ENCODE peak calls at places on chromosomes 4 and X, in ten cellular contexts. I, G, W, M, R, L, D, V, Z and Y are unnamed samples.

GRCh38 chr4:84496356-84497219 is 2.5 kb downstream of the NKX6-1 start:
- DNase-seq in I (no peak), G (peak; percentile 79), W (no peak), M (no peak), R (peak; percentile 22), L (peak; percentile 84), D (no peak), V (no peak), Z (no peak), Y (peak; percentile 79)

GRCh38 chrX:67612231-67612630 is 68.4 kb downstream of the AR start:
- DNase-seq in I (no peak), G (no peak), W (no peak), M (no peak), R (no peak), L (no peak), D (no peak), V (no peak), Z (no peak), Y (no peak)

GRCh38 chr4:122921971-122922876 is at the start of gene NUDT6:
- DNase-seq in I (peak; percentile 78), G (peak; percentile 72), W (peak; percentile 78), M (peak; percentile 71), R (peak; percentile 87), L (peak; percentile 87), D (peak; percentile 28), V (peak; percentile 71), Z (peak; percentile 74), Y (peak; percentile 56)

GRCh38 chr4:48254381-48255072 is 15.1 kb downstream of the TEC start:
- DNase-seq in I (no peak), G (no peak), W (no peak), M (no peak), R (peak; percentile 67), L (no peak), D (no peak), V (no peak), Z (no peak), Y (peak; percentile 53)

GRCh38 chrX:68847172-68847571 is 18.4 kb downstream of the EFNB1 start:
- DNase-seq in I (no peak), G (no peak), W (no peak), M (no peak), R (no peak), L (no peak), D (no peak), V (no peak), Z (no peak), Y (no peak)

GRCh38 chr4:13944095-13944501 is 316.6 kb upstream of the BOD1L1 start:
- DNase-seq in I (no peak), G (no peak), W (peak; percentile 73), M (no peak), R (peak; percentile 72), L (no peak), D (no peak), V (no peak), Z (no peak), Y (no peak)

GRCh38 chr4:33073811-33074210 is 2353.6 kb downstream of the PCDH7 start:
- DNase-seq in I (no peak), G (peak; percentile 0), W (no peak), M (no peak), R (no peak), L (no peak), D (no peak), V (no peak), Z (no peak), Y (no peak)

GRCh38 chr4:69323284-69323683 is 43.0 kb downstream of the UGT2B28 start:
- DNase-seq in I (no peak), G (no peak), W (no peak), M (no peak), R (no peak), L (peak; percentile 61), D (no peak), V (no peak), Z (no peak), Y (no peak)

GRCh38 chrX:102746134-102746584 is 25.6 kb downstream of the GPRASP3 start:
- DNase-seq in I (peak; percentile 11), G (peak; percentile 52), W (peak; percentile 69), M (no peak), R (peak; percentile 79), L (peak; percentile 74), D (no peak), V (peak; percentile 54), Z (peak; percentile 59), Y (peak; percentile 35)

DNA sequence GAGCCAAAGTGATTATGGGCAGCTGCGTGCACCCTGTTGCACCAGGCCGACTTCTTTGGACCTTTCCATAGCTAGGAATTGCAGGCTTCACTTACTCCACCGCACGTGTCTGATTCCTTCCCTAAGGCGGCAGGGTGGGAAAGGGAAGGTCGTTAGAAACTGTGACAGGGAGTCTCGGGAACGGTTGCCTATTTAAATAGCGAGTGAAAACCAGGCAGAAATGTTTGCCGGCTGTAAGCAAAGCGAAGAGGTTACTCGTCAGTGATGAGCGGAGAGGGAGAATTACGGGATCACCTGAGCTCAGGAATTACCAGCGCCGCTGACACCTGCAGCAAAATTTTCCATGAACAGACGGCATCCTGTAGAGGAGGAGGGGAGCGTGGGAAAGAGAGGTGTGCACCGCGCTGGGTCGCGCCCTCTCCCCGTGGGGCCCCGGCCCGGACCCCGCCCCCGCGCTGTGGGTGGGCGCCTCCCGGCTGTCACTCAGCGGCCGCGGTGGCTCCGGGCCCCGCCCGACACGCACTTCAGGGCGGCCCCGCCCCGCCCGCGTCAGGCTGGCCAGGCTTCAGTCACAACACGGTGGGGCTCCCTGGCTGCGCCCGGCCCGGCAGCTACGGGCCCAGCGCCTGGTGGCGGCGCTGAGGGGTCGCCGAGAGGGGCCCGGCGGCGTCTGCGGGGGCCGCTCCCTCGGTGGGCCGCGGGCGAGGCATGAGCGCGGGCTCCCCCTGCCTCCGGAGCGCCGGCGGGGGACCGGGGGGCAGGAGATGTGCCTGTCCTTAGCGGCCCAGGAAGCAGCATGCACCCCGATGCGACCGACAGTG is at the start of gene SNX25:
- DNase-seq in I (peak; percentile 81), G (peak; percentile 96), W (peak; percentile 93), M (peak; percentile 82), R (peak; percentile 96), L (peak; percentile 95), D (peak; percentile 70), V (peak; percentile 95), Z (peak; percentile 91), Y (peak; percentile 99)
- H3K27me3 ChIP-seq in I (no peaks in the 10 kb centered on the region), G (peaks cover 7% of the 10 kb centered on the region), W (no peaks in the 10 kb centered on the region), M (no peaks in the 10 kb centered on the region), R (no peaks in the 10 kb centered on the region), L (no peaks in the 10 kb centered on the region), D (no peaks in the 10 kb centered on the region), V (no peaks in the 10 kb centered on the region), Z (no peaks in the 10 kb centered on the region), Y (no peaks in the 10 kb centered on the region)

DNA sequence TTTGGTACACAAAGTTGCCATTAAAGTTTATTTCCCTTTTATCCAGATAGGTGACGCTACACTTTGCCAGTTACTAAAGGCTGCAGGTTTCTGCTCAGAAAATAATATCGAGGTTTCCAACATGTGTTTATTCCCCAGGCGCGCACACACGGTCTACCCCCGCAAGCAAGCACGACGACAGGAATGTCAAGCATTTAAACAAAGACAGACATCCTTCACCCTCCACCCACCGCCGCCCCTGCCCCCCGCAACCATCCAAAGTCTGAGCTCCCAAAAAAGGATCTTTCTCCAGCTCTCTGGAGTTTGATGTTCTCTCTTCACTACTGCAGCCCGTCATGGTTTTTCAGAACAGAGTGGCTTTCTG is 1.3 kb upstream of the PCDH7 start:
- DNase-seq in I (no peak), G (peak; percentile 43), W (no peak), M (no peak), R (peak; percentile 30), L (no peak), D (no peak), V (no peak), Z (peak; percentile 53), Y (no peak)
- H3K27me3 ChIP-seq in I (peaks cover 3% of the 10 kb centered on the region), G (peaks cover 57% of the 10 kb centered on the region), W (peaks cover 14% of the 10 kb centered on the region), M (peaks cover 20% of the 10 kb centered on the region), R (no peaks in the 10 kb centered on the region), L (no peaks in the 10 kb centered on the region), D (no peaks in the 10 kb centered on the region), V (no peaks in the 10 kb centered on the region), Z (no peaks in the 10 kb centered on the region), Y (peaks cover 2% of the 10 kb centered on the region)

GRCh38 chrX:136712631-136713030 is 64.7 kb downstream of the CD40LG start:
- DNase-seq in I (no peak), G (no peak), W (no peak), M (no peak), R (no peak), L (no peak), D (no peak), V (no peak), Z (no peak), Y (no peak)

GRCh38 chrX:136714626-136715599 is 65.8 kb downstream of the ARHGEF6 start:
- DNase-seq in I (no peak), G (no peak), W (no peak), M (no peak), R (no peak), L (no peak), D (no peak), V (no peak), Z (no peak), Y (no peak)

GRCh38 chrX:136711147-136711546 is 63.2 kb downstream of the CD40LG start:
- DNase-seq in I (peak; percentile 35), G (peak; percentile 25), W (peak; percentile 57), M (no peak), R (peak; percentile 57), L (peak; percentile 67), D (peak; percentile 28), V (peak; percentile 63), Z (peak; percentile 64), Y (peak; percentile 31)

GRCh38 chrX:136708348-136708747 is 60.4 kb downstream of the CD40LG start:
- DNase-seq in I (no peak), G (no peak), W (no peak), M (no peak), R (no peak), L (no peak), D (no peak), V (no peak), Z (no peak), Y (no peak)

GRCh38 chrX:136710324-136710951 is 62.5 kb downstream of the CD40LG start:
- DNase-seq in I (no peak), G (no peak), W (no peak), M (no peak), R (no peak), L (no peak), D (no peak), V (no peak), Z (no peak), Y (no peak)
- H3K27me3 ChIP-seq in I (peaks cover 31% of the 10 kb centered on the region), G (no peaks in the 10 kb centered on the region), W (no peaks in the 10 kb centered on the region), M (no peaks in the 10 kb centered on the region), R (no peaks in the 10 kb centered on the region), L (no peaks in the 10 kb centered on the region), D (no peaks in the 10 kb centered on the region), V (no peaks in the 10 kb centered on the region), Z (no peaks in the 10 kb centered on the region), Y (no peaks in the 10 kb centered on the region)

DNA sequence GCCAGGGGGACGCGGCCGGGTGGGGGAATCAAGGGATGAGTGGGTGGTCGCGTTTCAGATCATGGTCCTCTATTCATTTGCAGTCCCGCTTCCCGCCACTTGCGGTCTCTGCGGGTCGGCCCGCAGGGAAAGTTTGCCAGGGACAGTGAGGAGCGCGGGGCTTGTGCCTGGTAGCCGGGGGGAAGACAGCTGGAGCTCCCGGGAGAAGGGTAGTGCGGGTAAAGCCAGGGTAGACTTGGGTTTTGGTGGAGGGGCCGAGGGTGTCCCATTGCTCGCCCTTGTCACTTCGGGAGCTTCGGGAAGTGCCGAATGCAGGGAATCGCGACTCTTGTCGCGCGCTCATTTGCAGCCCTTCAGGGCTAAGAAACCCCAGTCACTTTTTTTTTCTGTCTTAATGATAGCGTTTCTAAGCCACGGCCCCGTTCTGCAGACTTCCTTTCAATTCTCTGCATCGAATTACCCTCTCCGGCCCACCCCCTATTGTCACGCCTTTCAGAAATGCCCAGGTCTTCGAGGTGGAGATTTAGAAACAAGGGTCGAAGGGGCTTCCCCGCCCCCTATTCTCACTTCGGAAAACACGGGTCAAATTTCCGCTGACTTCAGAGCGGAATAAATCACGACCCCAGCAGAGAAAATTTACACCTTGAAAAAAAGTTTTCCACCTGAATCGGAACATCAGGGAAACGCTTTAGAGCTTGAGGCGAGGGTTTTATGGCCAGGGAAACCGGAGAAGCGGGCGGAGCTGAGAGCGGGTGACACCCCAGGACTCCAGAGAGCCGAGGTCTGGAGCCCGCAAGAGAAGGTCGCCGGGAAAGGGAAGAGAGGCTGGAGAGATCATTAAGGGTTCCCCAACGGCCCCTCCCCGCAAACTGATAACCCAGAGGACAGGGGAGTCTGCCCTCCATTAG is 1.4 kb downstream of the SHISA3 start:
- DNase-seq in I (no peak), G (peak; percentile 70), W (no peak), M (no peak), R (peak; percentile 53), L (peak; percentile 84), D (no peak), V (no peak), Z (peak; percentile 48), Y (no peak)
- H3K27me3 ChIP-seq in I (peaks cover 44% of the 10 kb centered on the region), G (peaks cover 68% of the 10 kb centered on the region), W (peaks cover 23% of the 10 kb centered on the region), M (peaks cover 6% of the 10 kb centered on the region), R (no peaks in the 10 kb centered on the region), L (peaks cover 68% of the 10 kb centered on the region), D (no peaks in the 10 kb centered on the region), V (no peaks in the 10 kb centered on the region), Z (no peaks in the 10 kb centered on the region), Y (peaks cover 30% of the 10 kb centered on the region)